ENCODE peak calls at places on chromosome 21, in seven cellular contexts. One of them, this sample, is unnamed.

GRCh38 chr21:24375201-24375600 is 1232.1 kb downstream of the MRPL39 start:
- DNase-seq in K562: peak; percentile 9
- DNase-seq in HCT116: no peak
- DNase-seq in HepG2: no peak
- DNase-seq in H1: peak; percentile 56
- DNase-seq in SK-N-SH: no peak
- DNase-seq in GM12878: no peak
- DNase-seq in this sample: no peak

GRCh38 chr21:18608226-18608625 is 204.6 kb upstream of the TMPRSS15 start:
- DNase-seq in HCT116: no peak
- DNase-seq in GM12878: no peak
- DNase-seq in K562: no peak
- DNase-seq in SK-N-SH: no peak
- DNase-seq in H1: no peak
- DNase-seq in HepG2: no peak
- DNase-seq in this sample: no peak

GRCh38 chr21:45977396-45977795 is 4.2 kb upstream of the COL6A1 start:
- DNase-seq in SK-N-SH: peak; percentile 60
- DNase-seq in K562: no peak
- DNase-seq in GM12878: no peak
- DNase-seq in H1: peak; percentile 81
- DNase-seq in HCT116: no peak
- DNase-seq in HepG2: no peak
- DNase-seq in this sample: no peak

GRCh38 chr21:42079939-42080787 is 9.0 kb downstream of the UMODL1 start:
- DNase-seq in H1: no peak
- DNase-seq in SK-N-SH: no peak
- DNase-seq in GM12878: no peak
- DNase-seq in HCT116: no peak
- DNase-seq in K562: no peak
- DNase-seq in HepG2: no peak
- DNase-seq in this sample: no peak

GRCh38 chr21:33402011-33402979 is 918 bp upstream of the IFNGR2 start:
- DNase-seq in GM12878: no peak
- DNase-seq in HCT116: no peak
- DNase-seq in HepG2: no peak
- DNase-seq in H1: peak; percentile 64
- DNase-seq in SK-N-SH: peak; percentile 78
- DNase-seq in K562: no peak
- DNase-seq in this sample: peak; percentile 38

GRCh38 chr21:44423312-44423821 is 31.9 kb upstream of the LRRC3 start:
- DNase-seq in H1: no peak
- DNase-seq in SK-N-SH: no peak
- DNase-seq in HCT116: no peak
- DNase-seq in K562: no peak
- DNase-seq in GM12878: no peak
- DNase-seq in HepG2: no peak
- DNase-seq in this sample: no peak

GRCh38 chr21:17726047-17726446 is 93.1 kb downstream of the C21orf91 start:
- DNase-seq in GM12878: no peak
- DNase-seq in HepG2: peak; percentile 10
- DNase-seq in SK-N-SH: peak; percentile 30
- DNase-seq in HCT116: peak; percentile 23
- DNase-seq in K562: peak; percentile 10
- DNase-seq in H1: no peak
- DNase-seq in this sample: peak; percentile 46

GRCh38 chr21:21085206-21085605 is 87.0 kb downstream of the NCAM2 start:
- DNase-seq in H1: no peak
- DNase-seq in K562: no peak
- DNase-seq in HCT116: no peak
- DNase-seq in GM12878: no peak
- DNase-seq in HepG2: no peak
- DNase-seq in SK-N-SH: no peak
- DNase-seq in this sample: no peak

GRCh38 chr21:20971296-20971921 is 26.8 kb upstream of the NCAM2 start:
- DNase-seq in SK-N-SH: peak; percentile 65
- DNase-seq in HepG2: peak; percentile 18
- DNase-seq in HCT116: no peak
- DNase-seq in K562: peak; percentile 59
- DNase-seq in GM12878: no peak
- DNase-seq in H1: no peak
- DNase-seq in this sample: peak; percentile 74

GRCh38 chr21:45528981-45529784 is 13.1 kb downstream of the SLC19A1 start:
- DNase-seq in SK-N-SH: no peak
- DNase-seq in HCT116: no peak
- DNase-seq in K562: no peak
- DNase-seq in GM12878: no peak
- DNase-seq in HepG2: peak; percentile 53
- DNase-seq in H1: peak; percentile 48
- DNase-seq in this sample: no peak

GRCh38 chr21:43271452-43272020 is 102.7 kb downstream of the CRYAA start:
- DNase-seq in HCT116: no peak
- DNase-seq in K562: no peak
- DNase-seq in GM12878: no peak
- DNase-seq in HepG2: no peak
- DNase-seq in H1: no peak
- DNase-seq in SK-N-SH: no peak
- DNase-seq in this sample: no peak

GRCh38 chr21:42649122-42650032 is 4.0 kb upstream of the PDE9A start:
- DNase-seq in SK-N-SH: no peak
- DNase-seq in GM12878: no peak
- DNase-seq in HCT116: no peak
- DNase-seq in K562: no peak
- DNase-seq in HepG2: no peak
- DNase-seq in H1: no peak
- DNase-seq in this sample: no peak

GRCh38 chr21:41766883-41767605 is at the start of gene RIPK4:
- DNase-seq in GM12878: peak; percentile 19
- DNase-seq in HCT116: peak; percentile 73
- DNase-seq in H1: peak; percentile 88
- DNase-seq in SK-N-SH: peak; percentile 73
- DNase-seq in K562: no peak
- DNase-seq in HepG2: peak; percentile 76
- DNase-seq in this sample: peak; percentile 90

GRCh38 chr21:44485254-44485793 is 30.0 kb downstream of the LRRC3 start:
- DNase-seq in H1: peak; percentile 87
- DNase-seq in K562: peak; percentile 56
- DNase-seq in GM12878: no peak
- DNase-seq in SK-N-SH: peak; percentile 83
- DNase-seq in HCT116: peak; percentile 46
- DNase-seq in HepG2: no peak
- DNase-seq in this sample: peak; percentile 50

GRCh38 chr21:22120616-22121266 is 1122.5 kb downstream of the NCAM2 start:
- DNase-seq in SK-N-SH: no peak
- DNase-seq in H1: peak; percentile 48
- DNase-seq in K562: peak; percentile 39
- DNase-seq in GM12878: no peak
- DNase-seq in HCT116: no peak
- DNase-seq in HepG2: no peak
- DNase-seq in this sample: no peak

GRCh38 chr21:40902993-40903392 is 56.0 kb upstream of the DSCAM start:
- DNase-seq in H1: no peak
- DNase-seq in HepG2: no peak
- DNase-seq in SK-N-SH: no peak
- DNase-seq in HCT116: no peak
- DNase-seq in K562: no peak
- DNase-seq in GM12878: no peak
- DNase-seq in this sample: no peak

GRCh38 chr21:16488042-16488441 is 758.3 kb downstream of the USP25 start:
- DNase-seq in HCT116: no peak
- DNase-seq in GM12878: no peak
- DNase-seq in HepG2: no peak
- DNase-seq in K562: no peak
- DNase-seq in H1: no peak
- DNase-seq in SK-N-SH: no peak
- DNase-seq in this sample: no peak

GRCh38 chr21:45586289-45586858 is 44.1 kb upstream of the SLC19A1 start:
- DNase-seq in GM12878: no peak
- DNase-seq in HepG2: no peak
- DNase-seq in K562: peak; percentile 27
- DNase-seq in H1: no peak
- DNase-seq in SK-N-SH: no peak
- DNase-seq in HCT116: no peak
- DNase-seq in this sample: no peak

GRCh38 chr21:26471116-26471505 is 102.0 kb downstream of the CYYR1 start:
- DNase-seq in SK-N-SH: no peak
- DNase-seq in HepG2: no peak
- DNase-seq in K562: no peak
- DNase-seq in GM12878: no peak
- DNase-seq in HCT116: no peak
- DNase-seq in H1: no peak
- DNase-seq in this sample: no peak

GRCh38 chr21:28614816-28615215 is 377.9 kb downstream of the LTN1 start:
- DNase-seq in H1: no peak
- DNase-seq in SK-N-SH: no peak
- DNase-seq in HepG2: no peak
- DNase-seq in K562: no peak
- DNase-seq in GM12878: no peak
- DNase-seq in HCT116: no peak
- DNase-seq in this sample: no peak
- TF ChIP-seq JUND in H1: no peak
- TF ChIP-seq JUND in SK-N-SH: no peak
- TF ChIP-seq JUND in HepG2: no peak
- TF ChIP-seq JUND in K562: no peak
- TF ChIP-seq JUND in GM12878: no peak
- TF ChIP-seq JUND in HCT116: no peak
- TF ChIP-seq JUND in this sample: no peak

DNA sequence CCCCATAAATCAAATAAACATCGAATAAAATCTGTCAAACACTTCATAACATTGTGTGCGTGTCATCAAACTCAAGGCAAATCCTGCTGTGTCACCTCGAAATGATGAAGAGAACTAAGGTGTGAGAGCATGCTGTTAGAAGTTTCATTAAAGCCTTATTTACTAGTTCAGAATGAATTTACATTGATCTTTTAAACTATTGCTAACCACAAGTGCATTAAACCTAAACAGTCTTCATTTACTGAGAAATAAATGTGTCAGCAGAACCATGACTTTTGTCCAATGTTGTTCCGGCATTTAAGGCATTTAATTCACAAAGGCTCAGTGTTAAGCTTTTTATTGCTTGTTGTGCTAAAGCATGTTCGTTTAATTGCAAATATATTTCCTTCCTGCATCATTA is 474.4 kb downstream of the SETD4 start:
- DNase-seq in H1: no peak
- DNase-seq in K562: no peak
- DNase-seq in HCT116: peak; percentile 7
- DNase-seq in HepG2: no peak
- DNase-seq in SK-N-SH: no peak
- DNase-seq in GM12878: no peak
- DNase-seq in this sample: no peak
- TF ChIP-seq JUND in H1: no peak
- TF ChIP-seq JUND in K562: no peak
- TF ChIP-seq JUND in HCT116: no peak
- TF ChIP-seq JUND in HepG2: no peak
- TF ChIP-seq JUND in SK-N-SH: no peak
- TF ChIP-seq JUND in GM12878: no peak
- TF ChIP-seq JUND in this sample: no peak

GRCh38 chr21:31218830-31219608 is 125.0 kb downstream of the TIAM1 start:
- DNase-seq in SK-N-SH: no peak
- DNase-seq in K562: no peak
- DNase-seq in HCT116: peak; percentile 22
- DNase-seq in H1: no peak
- DNase-seq in HepG2: no peak
- DNase-seq in GM12878: no peak
- DNase-seq in this sample: peak; percentile 22
- TF ChIP-seq JUND in SK-N-SH: no peak
- TF ChIP-seq JUND in K562: no peak
- TF ChIP-seq JUND in HCT116: no peak
- TF ChIP-seq JUND in H1: no peak
- TF ChIP-seq JUND in HepG2: no peak
- TF ChIP-seq JUND in GM12878: no peak
- TF ChIP-seq JUND in this sample: no peak

DNA sequence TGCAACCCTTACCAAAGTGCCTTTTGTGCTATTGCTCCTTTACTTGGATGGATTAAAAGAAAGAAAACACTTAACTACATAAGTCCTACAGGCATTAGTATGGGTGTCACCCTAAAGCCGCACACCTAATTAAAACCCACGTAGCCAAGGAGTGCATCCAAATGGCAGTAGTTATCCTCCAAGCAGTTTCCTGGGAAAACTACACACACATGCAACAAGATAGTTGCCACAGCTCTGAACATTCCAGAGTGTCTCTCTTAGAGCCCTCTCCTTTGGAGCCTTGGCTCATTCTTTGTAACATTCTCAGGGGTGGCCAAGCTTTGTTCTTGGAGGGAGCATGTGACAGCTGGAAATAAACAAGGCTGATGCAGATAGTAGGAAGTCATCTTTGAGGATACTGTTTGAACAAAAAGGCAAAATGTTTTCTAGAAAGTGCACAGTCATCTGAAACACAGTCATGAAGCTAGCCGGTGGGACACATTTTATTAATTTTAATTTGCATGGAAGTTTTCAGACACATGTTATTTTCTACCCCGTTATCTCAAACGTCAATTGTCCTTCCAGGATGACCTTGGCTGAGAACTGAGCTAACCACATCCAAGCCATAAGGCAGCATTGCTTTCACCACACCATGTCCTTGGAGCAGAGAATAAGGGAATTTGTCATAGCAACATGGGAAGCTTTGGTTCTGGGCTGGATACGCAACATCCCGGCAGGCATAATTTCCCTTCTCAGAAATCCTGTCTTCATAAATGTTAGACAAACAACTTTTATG is 51.4 kb downstream of the KCNJ15 start:
- DNase-seq in SK-N-SH: no peak
- DNase-seq in HCT116: no peak
- DNase-seq in H1: no peak
- DNase-seq in GM12878: no peak
- DNase-seq in K562: no peak
- DNase-seq in HepG2: no peak
- DNase-seq in this sample: no peak
- TF ChIP-seq JUND in SK-N-SH: no peak
- TF ChIP-seq JUND in HCT116: no peak
- TF ChIP-seq JUND in H1: no peak
- TF ChIP-seq JUND in GM12878: no peak
- TF ChIP-seq JUND in K562: no peak
- TF ChIP-seq JUND in HepG2: no peak
- TF ChIP-seq JUND in this sample: no peak